ENCODE peak calls at places on chromosomes 3 and 15, in four cellular contexts. One of them, this sample, is unnamed.

GRCh38 chr15:40498418-40498817 is 27.6 kb downstream of the CHST14 start:
- DNase-seq in SK-N-DZ: no peak
- DNase-seq in Daoy: peak; percentile 84
- DNase-seq in activated naive CD8-positive, alpha-beta T cell treated with anti-CD3 and anti-CD28 coated beads for 36 hours: no peak
- DNase-seq in this sample: no peak

GRCh38 chr3:76134166-76134565 is 348.8 kb upstream of the ZNF717 start:
- DNase-seq in Daoy: no peak
- DNase-seq in SK-N-DZ: no peak
- DNase-seq in activated naive CD8-positive, alpha-beta T cell treated with anti-CD3 and anti-CD28 coated beads for 36 hours: no peak
- DNase-seq in this sample: no peak

GRCh38 chr3:130529816-130530215 is 12.8 kb downstream of the COL6A6 start:
- DNase-seq in activated naive CD8-positive, alpha-beta T cell treated with anti-CD3 and anti-CD28 coated beads for 36 hours: no peak
- DNase-seq in Daoy: no peak
- DNase-seq in SK-N-DZ: no peak
- DNase-seq in this sample: no peak

GRCh38 chr3:106566277-106566676 is 697.5 kb upstream of the CBLB start:
- DNase-seq in Daoy: peak; percentile 22
- DNase-seq in activated naive CD8-positive, alpha-beta T cell treated with anti-CD3 and anti-CD28 coated beads for 36 hours: no peak
- DNase-seq in SK-N-DZ: no peak
- DNase-seq in this sample: peak; percentile 26

GRCh38 chr3:20511863-20512262 is 325.9 kb upstream of the SGO1 start:
- DNase-seq in activated naive CD8-positive, alpha-beta T cell treated with anti-CD3 and anti-CD28 coated beads for 36 hours: no peak
- DNase-seq in Daoy: no peak
- DNase-seq in SK-N-DZ: peak; percentile 77
- DNase-seq in this sample: peak; percentile 77

GRCh38 chr15:77784361-77785292 is 151.9 kb upstream of the LINGO1 start:
- DNase-seq in Daoy: peak; percentile 42
- DNase-seq in activated naive CD8-positive, alpha-beta T cell treated with anti-CD3 and anti-CD28 coated beads for 36 hours: peak; percentile 17
- DNase-seq in SK-N-DZ: no peak
- DNase-seq in this sample: peak; percentile 60

GRCh38 chr3:44355634-44356033 is 17.1 kb downstream of the TCAIM start:
- DNase-seq in Daoy: peak; percentile 62
- DNase-seq in SK-N-DZ: no peak
- DNase-seq in activated naive CD8-positive, alpha-beta T cell treated with anti-CD3 and anti-CD28 coated beads for 36 hours: no peak
- DNase-seq in this sample: peak; percentile 2

GRCh38 chr3:72181231-72181630 is 396.3 kb upstream of the PROK2 start:
- DNase-seq in Daoy: no peak
- DNase-seq in SK-N-DZ: no peak
- DNase-seq in activated naive CD8-positive, alpha-beta T cell treated with anti-CD3 and anti-CD28 coated beads for 36 hours: no peak
- DNase-seq in this sample: no peak

GRCh38 chr3:152234657-152235375 is 33.9 kb upstream of the MBNL1 start:
- DNase-seq in activated naive CD8-positive, alpha-beta T cell treated with anti-CD3 and anti-CD28 coated beads for 36 hours: no peak
- DNase-seq in SK-N-DZ: no peak
- DNase-seq in Daoy: no peak
- DNase-seq in this sample: no peak

GRCh38 chr15:41996376-41996775 is 24.0 kb upstream of the EHD4 start:
- DNase-seq in SK-N-DZ: no peak
- DNase-seq in activated naive CD8-positive, alpha-beta T cell treated with anti-CD3 and anti-CD28 coated beads for 36 hours: no peak
- DNase-seq in Daoy: no peak
- DNase-seq in this sample: no peak

GRCh38 chr3:179750720-179751328 is 98.0 kb downstream of the USP13 start:
- DNase-seq in Daoy: no peak
- DNase-seq in SK-N-DZ: peak; percentile 38
- DNase-seq in activated naive CD8-positive, alpha-beta T cell treated with anti-CD3 and anti-CD28 coated beads for 36 hours: no peak
- DNase-seq in this sample: peak; percentile 61

GRCh38 chr3:188975612-188976314 is 196.0 kb upstream of the TPRG1 start:
- DNase-seq in SK-N-DZ: no peak
- DNase-seq in Daoy: no peak
- DNase-seq in activated naive CD8-positive, alpha-beta T cell treated with anti-CD3 and anti-CD28 coated beads for 36 hours: no peak
- DNase-seq in this sample: no peak

GRCh38 chr15:91926871-91927270 is 73.4 kb downstream of the SLCO3A1 start:
- DNase-seq in activated naive CD8-positive, alpha-beta T cell treated with anti-CD3 and anti-CD28 coated beads for 36 hours: no peak
- DNase-seq in SK-N-DZ: no peak
- DNase-seq in Daoy: no peak
- DNase-seq in this sample: peak; percentile 7

GRCh38 chr3:153289334-153289808 is 127.3 kb downstream of the RAP2B start:
- DNase-seq in Daoy: no peak
- DNase-seq in SK-N-DZ: no peak
- DNase-seq in activated naive CD8-positive, alpha-beta T cell treated with anti-CD3 and anti-CD28 coated beads for 36 hours: no peak
- DNase-seq in this sample: no peak

GRCh38 chr3:115788921-115789470 is 165.7 kb downstream of the GAP43 start:
- DNase-seq in SK-N-DZ: no peak
- DNase-seq in activated naive CD8-positive, alpha-beta T cell treated with anti-CD3 and anti-CD28 coated beads for 36 hours: no peak
- DNase-seq in Daoy: peak; percentile 90
- DNase-seq in this sample: no peak

GRCh38 chr3:123780656-123781055 is 103.5 kb downstream of the MYLK start:
- DNase-seq in SK-N-DZ: no peak
- DNase-seq in activated naive CD8-positive, alpha-beta T cell treated with anti-CD3 and anti-CD28 coated beads for 36 hours: no peak
- DNase-seq in Daoy: peak; percentile 69
- DNase-seq in this sample: no peak

GRCh38 chr3:38717603-38718240 is 68.2 kb upstream of the SCN5A start:
- DNase-seq in activated naive CD8-positive, alpha-beta T cell treated with anti-CD3 and anti-CD28 coated beads for 36 hours: no peak
- DNase-seq in SK-N-DZ: no peak
- DNase-seq in Daoy: no peak
- DNase-seq in this sample: no peak

GRCh38 chr15:66078196-66078928 is 175.2 kb downstream of the MEGF11 start:
- DNase-seq in SK-N-DZ: no peak
- DNase-seq in activated naive CD8-positive, alpha-beta T cell treated with anti-CD3 and anti-CD28 coated beads for 36 hours: no peak
- DNase-seq in Daoy: no peak
- DNase-seq in this sample: no peak

GRCh38 chr15:81747026-81747425 is 298.8 kb downstream of the MEX3B start:
- DNase-seq in activated naive CD8-positive, alpha-beta T cell treated with anti-CD3 and anti-CD28 coated beads for 36 hours: no peak
- DNase-seq in SK-N-DZ: no peak
- DNase-seq in Daoy: no peak
- DNase-seq in this sample: no peak

GRCh38 chr3:21486381-21486935 is 264.6 kb downstream of the ZNF385D start:
- DNase-seq in activated naive CD8-positive, alpha-beta T cell treated with anti-CD3 and anti-CD28 coated beads for 36 hours: no peak
- DNase-seq in SK-N-DZ: no peak
- DNase-seq in Daoy: no peak
- DNase-seq in this sample: no peak

GRCh38 chr3:14770591-14770990 is 48.2 kb upstream of the FGD5 start:
- DNase-seq in SK-N-DZ: no peak
- DNase-seq in Daoy: no peak
- DNase-seq in activated naive CD8-positive, alpha-beta T cell treated with anti-CD3 and anti-CD28 coated beads for 36 hours: no peak
- DNase-seq in this sample: no peak

This sample was measured in NCI-H82.